ENCODE peak calls at places on chromosomes 11 and 22, in six cellular contexts. R is suprapubic skin, J is spleen, Y is uterus, K is A549, E is stomach. W is an unnamed sample.

GRCh38 chr22:30048711-30049110 is 31.6 kb upstream of the HORMAD2 start:
- DNase-seq in R (no peak), J (no peak), Y (no peak), K (no peak), E (no peak), W (no peak)

GRCh38 chr22:39349506-39349966 is 255 bp upstream of the SYNGR1 start:
- DNase-seq in R (no peak), J (peak), Y (peak), K (no peak), E (peak), W (peak)

GRCh38 chr11:13834463-13834862 is 128.1 kb upstream of the SPON1 start:
- DNase-seq in R (no peak), J (no peak), Y (no peak), K (peak), E (no peak), W (no peak)

GRCh38 chr11:46896719-46897406 is 21.5 kb downstream of the LRP4 start:
- DNase-seq in R (no peak), J (no peak), Y (no peak), K (peak), E (no peak), W (no peak)

GRCh38 chr11:130124096-130124495 is 35.5 kb upstream of the ST14 start:
- DNase-seq in R (peak), J (peak), Y (peak), K (peak), E (peak), W (peak)

GRCh38 chr22:30425616-30426394 is at the start of gene MTFP1:
- DNase-seq in R (peak), J (peak), Y (peak), K (peak), E (peak), W (peak)

GRCh38 chr11:66720899-66721470 is 8.0 kb downstream of the SPTBN2 start:
- DNase-seq in R (no peak), J (no peak), Y (no peak), K (no peak), E (no peak), W (no peak)

GRCh38 chr11:84247931-84248330 is 961.8 kb upstream of the CCDC90B start:
- DNase-seq in R (no peak), J (no peak), Y (no peak), K (no peak), E (no peak), W (peak)

GRCh38 chr11:47010192-47010591 is 73.6 kb downstream of the CSTPP1 start:
- DNase-seq in R (no peak), J (no peak), Y (no peak), K (no peak), E (no peak), W (no peak)

GRCh38 chr11:77036398-77036797 is 2.2 kb downstream of the B3GNT6 start:
- DNase-seq in R (no peak), J (no peak), Y (no peak), K (no peak), E (no peak), W (no peak)

GRCh38 chr11:725624-726202 is 19.7 kb downstream of the EPS8L2 start:
- DNase-seq in R (no peak), J (peak), Y (no peak), K (no peak), E (no peak), W (no peak)

GRCh38 chr22:47388331-47388730 is 625.9 kb downstream of the TBC1D22A start:
- DNase-seq in R (no peak), J (peak), Y (no peak), K (no peak), E (no peak), W (no peak)

GRCh38 chr11:35617687-35618496 is at the start of gene FJX1:
- DNase-seq in R (peak), J (peak), Y (peak), K (peak), E (no peak), W (peak)

GRCh38 chr11:34148504-34149165 is 43.2 kb downstream of the NAT10 start:
- DNase-seq in R (no peak), J (no peak), Y (no peak), K (no peak), E (no peak), W (no peak)

GRCh38 chr22:43014062-43014875 is 680 bp downstream of the PACSIN2 start:
- DNase-seq in R (peak), J (peak), Y (peak), K (no peak), E (peak), W (no peak)

GRCh38 chr22:42892571-42893316 is 35.7 kb upstream of the ARFGAP3 start:
- DNase-seq in R (no peak), J (peak), Y (no peak), K (no peak), E (peak), W (no peak)

GRCh38 chr22:19755145-19755710 is 5.3 kb upstream of the TBX1 start:
- DNase-seq in R (no peak), J (no peak), Y (no peak), K (no peak), E (no peak), W (no peak)

GRCh38 chr22:23222875-23223565 is 42.7 kb downstream of the BCR start:
- DNase-seq in R (no peak), J (no peak), Y (no peak), K (no peak), E (no peak), W (peak)

GRCh38 chr11:45092901-45093760 is 53.3 kb upstream of the PRDM11 start:
- DNase-seq in R (no peak), J (peak), Y (no peak), K (no peak), E (peak), W (peak)

GRCh38 chr11:77089004-77089545 is 13.6 kb upstream of the OMP start:
- DNase-seq in R (peak), J (peak), Y (no peak), K (no peak), E (no peak), W (no peak)

GRCh38 chr11:113419426-113420003 is 31.9 kb downstream of the ANKK1 start:
- DNase-seq in R (no peak), J (peak), Y (no peak), K (no peak), E (no peak), W (no peak)

GRCh38 chr11:130555251-130555841 is 106.9 kb downstream of the ADAMTS15 start:
- DNase-seq in R (no peak), J (no peak), Y (no peak), K (no peak), E (peak), W (no peak)

GRCh38 chr11:40125054-40125453 is 1334.4 kb downstream of the LRRC4C start:
- DNase-seq in R (no peak), J (no peak), Y (no peak), K (no peak), E (no peak), W (no peak)

GRCh38 chr22:22710719-22711531 is 66.5 kb downstream of the GGTLC2 start:
- DNase-seq in R (no peak), J (peak), Y (peak), K (peak), E (peak), W (peak)

GRCh38 chr11:81104051-81104450 is 1629.6 kb downstream of the FAM181B start:
- DNase-seq in R (no peak), J (no peak), Y (no peak), K (no peak), E (no peak), W (no peak)

GRCh38 chr22:40764743-40765441 is 54.3 kb downstream of the SLC25A17 start:
- DNase-seq in R (no peak), J (no peak), Y (no peak), K (no peak), E (no peak), W (no peak)

GRCh38 chr11:96267001-96267489 is 76.0 kb downstream of the MAML2 start:
- DNase-seq in R (no peak), J (no peak), Y (no peak), K (no peak), E (no peak), W (no peak)

GRCh38 chr11:74366576-74366975 is 31.7 kb downstream of the PGM2L1 start:
- DNase-seq in R (no peak), J (no peak), Y (no peak), K (no peak), E (no peak), W (no peak)

GRCh38 chr11:13962562-13963168 is at the start of gene SPON1:
- DNase-seq in R (peak), J (peak), Y (peak), K (no peak), E (peak), W (peak)

GRCh38 chr11:58316142-58316541 is 42.7 kb downstream of the OR5B17 start:
- DNase-seq in R (no peak), J (no peak), Y (no peak), K (no peak), E (no peak), W (no peak)

GRCh38 chr11:89626366-89626765 is 83.7 kb upstream of the TRIM77 start:
- DNase-seq in R (no peak), J (no peak), Y (no peak), K (no peak), E (no peak), W (no peak)

GRCh38 chr11:20008870-20009644 is 151.2 kb downstream of the DBX1 start:
- DNase-seq in R (no peak), J (no peak), Y (no peak), K (no peak), E (no peak), W (no peak)

GRCh38 chr22:19055801-19056200 is 66.4 kb downstream of the DGCR2 start:
- DNase-seq in R (peak), J (peak), Y (peak), K (no peak), E (peak), W (no peak)

GRCh38 chr11:35792148-35792845 is 129.7 kb downstream of the TRIM44 start:
- DNase-seq in R (no peak), J (no peak), Y (no peak), K (no peak), E (peak), W (peak)

GRCh38 chr11:108561535-108561991 is 32.0 kb downstream of the EXPH5 start:
- DNase-seq in R (no peak), J (no peak), Y (no peak), K (no peak), E (no peak), W (no peak)

GRCh38 chr11:101487775-101488174 is 96.0 kb downstream of the TRPC6 start:
- DNase-seq in R (no peak), J (no peak), Y (no peak), K (no peak), E (no peak), W (no peak)

GRCh38 chr11:69444381-69445130 is 36.9 kb upstream of the LINC01488 start:
- DNase-seq in R (no peak), J (peak), Y (peak), K (peak), E (no peak), W (peak)
- TF ChIP-seq CTCF in R (no peak), J (peak), Y (no peak), K (peak), E (no peak), W (no peak)

DNA sequence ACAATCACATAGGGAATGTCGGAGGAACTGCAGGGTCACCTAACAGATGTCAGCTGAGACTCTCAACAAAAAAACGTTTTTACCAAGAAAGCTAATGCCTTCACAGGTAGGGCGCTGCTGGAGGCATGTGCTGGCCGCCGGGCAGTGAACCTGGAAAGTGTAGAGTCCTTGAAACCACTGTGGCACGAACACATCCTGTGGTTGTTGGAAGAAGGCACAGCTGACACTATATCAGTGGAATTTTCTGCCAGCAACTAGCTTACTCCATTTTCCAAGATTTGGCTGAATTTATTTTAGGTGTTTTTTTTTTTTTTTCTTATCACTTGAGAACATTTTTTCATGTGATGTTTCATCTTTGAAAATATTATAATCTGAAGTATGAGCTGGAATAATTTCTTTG is 14.2 kb downstream of the TRMU start:
- DNase-seq in R (no peak), J (peak), Y (no peak), K (no peak), E (no peak), W (no peak)
- H3K27ac ChIP-seq in R (no peak), J (no peak), Y (no peak), K (no peak), E (no peak), W (no peak)

GRCh38 chr11:65430406-65431217 is 8.0 kb downstream of the NEAT1 start:
- DNase-seq in R (peak), J (no peak), Y (peak), K (peak), E (peak), W (peak)

GRCh38 chr11:65432133-65432650 is 9.6 kb downstream of the NEAT1 start:
- DNase-seq in R (no peak), J (no peak), Y (no peak), K (no peak), E (no peak), W (no peak)

GRCh38 chr11:65432686-65433582 is 10.3 kb downstream of the NEAT1 start:
- DNase-seq in R (no peak), J (no peak), Y (no peak), K (peak), E (no peak), W (no peak)

GRCh38 chr11:65429724-65430405 is 7.3 kb downstream of the NEAT1 start:
- DNase-seq in R (peak), J (peak), Y (peak), K (peak), E (peak), W (peak)

GRCh38 chr11:65431452-65432132 is 9.0 kb downstream of the NEAT1 start:
- DNase-seq in R (no peak), J (no peak), Y (peak), K (peak), E (no peak), W (no peak)
- TF ChIP-seq POLR2A in R (no peak), J (no peak), Y (no peak), K (no peak), E (no peak), W (no peak)

GRCh38 chr11:119155733-119156492 is 7.1 kb downstream of the ABCG4 start:
- DNase-seq in R (no peak), J (no peak), Y (no peak), K (peak), E (no peak), W (no peak)
- TF ChIP-seq CTCF in R (no peak), J (peak), Y (no peak), K (no peak), E (no peak), W (no peak)

GRCh38 chr22:28143206-28143605 is 224.2 kb upstream of the PITPNB start:
- DNase-seq in R (no peak), J (no peak), Y (no peak), K (no peak), E (no peak), W (no peak)
- H3K27ac ChIP-seq in R (no peak), J (no peak), Y (peak), K (no peak), E (no peak), W (no peak)

W was measured in adrenal gland.